ENCODE peak calls at places on chromosomes 13 and 19, in eight cellular contexts. P is SK-N-SH, G is HCT116, D is K562, H is GM23338, I is GM12878, R is Panc1, C is HepG2. S is an unnamed sample.

GRCh38 chr13:66559093-66559492 is 671.0 kb downstream of the PCDH9 start:
- DNase-seq in C (no peak), P (no peak), D (no peak), G (no peak), H (no peak), R (no peak), I (no peak), S (no peak)

GRCh38 chr19:57171551-57172081 is 4.3 kb upstream of the DUXA start:
- DNase-seq in H (peak; percentile 72), C (peak; percentile 20), P (peak; percentile 95), G (no peak), I (no peak), R (no peak), D (no peak), S (peak; percentile 38)

GRCh38 chr13:31328549-31329229 is 128.9 kb downstream of the B3GLCT start:
- DNase-seq in G (no peak), I (no peak), D (no peak), R (no peak), P (no peak), H (no peak), C (no peak), S (no peak)

GRCh38 chr13:35157143-35157755 is 215.2 kb downstream of the NBEA start:
- DNase-seq in H (peak; percentile 71), I (peak; percentile 33), C (peak; percentile 31), G (peak; percentile 38), D (no peak), R (no peak), P (peak; percentile 43), S (peak; percentile 2)

GRCh38 chr13:73810647-73811046 is 323.6 kb downstream of the KLF12 start:
- DNase-seq in P (no peak), H (no peak), G (no peak), C (no peak), D (no peak), R (no peak), I (no peak), S (no peak)

GRCh38 chr19:15330801-15331418 is 1.4 kb downstream of the BRD4 start:
- DNase-seq in H (peak; percentile 63), I (no peak), R (peak; percentile 12), P (peak; percentile 42), G (no peak), D (no peak), C (no peak), S (no peak)

GRCh38 chr13:96952592-96952991 is 41.7 kb downstream of the OXGR1 start:
- DNase-seq in D (no peak), G (no peak), C (no peak), R (no peak), P (no peak), I (no peak), H (no peak), S (no peak)

GRCh38 chr19:6963937-6964336 is 57.3 kb downstream of the MBD3L2B start:
- DNase-seq in P (no peak), D (peak; percentile 25), R (no peak), H (peak; percentile 4), G (peak; percentile 7), C (no peak), I (no peak), S (peak; percentile 25)

GRCh38 chr13:93364166-93364565 is 137.6 kb downstream of the GPC6 start:
- DNase-seq in D (peak; percentile 23), R (no peak), G (no peak), C (no peak), I (no peak), P (no peak), H (no peak), S (no peak)

GRCh38 chr13:98992355-98992754 is 14.5 kb upstream of the DOCK9 start:
- DNase-seq in I (no peak), C (no peak), H (no peak), G (no peak), P (no peak), R (no peak), D (no peak), S (no peak)

GRCh38 chr19:10505583-10506229 is 2.5 kb upstream of the KEAP1 start:
- DNase-seq in C (peak; percentile 60), R (no peak), D (peak; percentile 65), P (peak; percentile 73), H (peak; percentile 94), I (no peak), G (peak; percentile 60), S (peak; percentile 83)

GRCh38 chr19:17842663-17843313 is 5.0 kb downstream of the JAK3 start:
- DNase-seq in D (no peak), P (no peak), G (no peak), R (no peak), C (no peak), I (no peak), H (no peak), S (no peak)

GRCh38 chr13:114151565-114152284 is 19.3 kb upstream of the RASA3 start:
- DNase-seq in H (no peak), C (no peak), I (no peak), D (peak; percentile 30), G (peak; percentile 53), R (no peak), P (no peak), S (peak; percentile 90)

GRCh38 chr13:99740261-99740979 is 231.1 kb downstream of the ZIC5 start:
- DNase-seq in H (no peak), P (peak; percentile 25), I (no peak), R (no peak), G (no peak), C (no peak), D (no peak), S (no peak)

GRCh38 chr13:67230774-67231480 is 791 bp upstream of the PCDH9 start:
- DNase-seq in I (no peak), R (no peak), G (no peak), D (peak; percentile 8), H (peak; percentile 72), P (peak; percentile 69), C (peak; percentile 9), S (no peak)

GRCh38 chr13:27966641-27967202 is 2.4 kb downstream of the CDX2 start:
- DNase-seq in D (no peak), H (peak; percentile 82), P (peak; percentile 44), C (no peak), R (no peak), G (no peak), I (no peak), S (no peak)

DNA sequence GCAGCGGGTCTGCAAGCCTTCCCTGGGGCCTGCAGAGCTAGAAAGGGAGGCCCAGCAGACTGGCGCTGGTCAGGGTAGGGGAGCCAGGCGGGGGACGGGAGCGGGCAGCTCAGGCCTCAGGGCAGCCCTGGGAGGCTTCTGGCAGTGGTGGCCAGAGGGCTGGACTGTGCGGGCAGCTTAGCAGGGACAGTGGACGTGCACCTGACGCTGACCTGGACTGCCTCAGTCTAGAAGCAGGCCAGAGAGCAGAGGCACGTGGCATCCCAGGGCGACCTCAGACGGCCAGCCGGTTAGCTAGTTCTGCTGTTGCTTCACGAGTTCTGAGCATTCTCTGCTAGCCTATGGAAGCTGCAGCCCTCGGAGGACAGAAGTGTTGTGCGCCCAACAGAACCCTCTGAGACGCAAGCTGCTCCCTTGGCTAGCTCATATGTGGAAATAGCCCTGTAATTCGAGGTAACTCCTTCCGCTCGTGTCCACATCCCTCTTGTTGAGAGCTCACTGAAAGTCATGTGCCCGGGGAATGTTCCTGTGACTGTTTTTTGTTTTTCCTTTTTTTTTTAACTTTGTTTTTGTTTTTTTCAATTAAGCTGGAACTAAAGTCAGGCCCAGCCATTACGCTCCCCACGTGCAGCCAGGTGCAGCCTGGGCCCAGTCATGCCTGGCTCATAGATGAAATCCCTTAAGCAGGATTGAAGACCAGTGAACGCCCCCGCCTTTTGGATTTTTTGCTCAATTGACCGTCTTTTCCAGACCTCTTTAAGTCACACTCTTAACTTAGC is 1.9 kb upstream of the FAM174C start:
- DNase-seq in R (no peak), G (no peak), P (no peak), C (no peak), I (no peak), H (no peak), D (no peak), S (peak; percentile 75)
- TF ChIP-seq POLR2AphosphoS5 in R (peak; percentile 35), G (no peak), P (peak; percentile 1), C (peak; percentile 21), I (peak; percentile 75), H (peak; percentile 52), D (no peak), S (peak; percentile 84)

DNA sequence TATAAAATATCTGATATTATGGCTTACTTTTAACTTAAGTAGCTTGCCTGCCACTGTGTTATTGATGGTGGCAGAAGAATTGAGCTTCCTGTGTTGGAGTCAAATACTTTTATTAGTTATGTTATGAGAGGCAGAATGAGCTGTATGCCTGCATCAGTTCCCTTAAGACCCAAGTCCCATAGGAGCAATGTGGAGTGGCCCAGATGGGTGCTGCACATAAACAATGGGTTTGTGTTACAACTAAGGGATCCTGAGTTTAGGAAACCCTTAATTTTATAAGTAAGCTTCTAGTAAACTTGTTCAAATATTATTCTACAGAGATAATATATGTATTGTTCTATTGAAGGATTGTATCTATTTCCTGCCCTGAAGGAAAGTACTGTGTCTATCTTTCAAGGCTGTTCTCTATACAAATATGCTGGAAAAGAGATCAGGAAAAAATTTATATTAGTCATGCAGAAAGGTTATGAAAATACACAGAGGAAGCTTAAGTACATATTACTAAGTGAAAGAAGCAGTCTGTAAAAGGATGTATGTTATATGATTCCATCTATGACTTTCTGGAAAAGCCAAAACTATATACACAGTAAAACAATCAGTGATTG is 2018.0 kb upstream of the PCDH20 start:
- DNase-seq in P (no peak), R (peak; percentile 8), C (no peak), G (no peak), I (no peak), D (no peak), H (no peak), S (no peak)
- TF ChIP-seq REST in P (no peak), R (no peak), C (no peak), G (no peak), I (no peak), D (no peak), H (no peak), S (no peak)

GRCh38 chr19:49812997-49813861 is at the start of gene FUZ:
- DNase-seq in I (peak; percentile 90), C (no peak), D (peak; percentile 89), P (peak; percentile 91), R (peak; percentile 91), H (peak; percentile 99), G (peak; percentile 98), S (peak; percentile 99)
- TF ChIP-seq POLR2AphosphoS5 in I (no peak), C (no peak), D (no peak), P (peak; percentile 29), R (no peak), H (peak; percentile 79), G (peak; percentile 45), S (peak; percentile 35)

DNA sequence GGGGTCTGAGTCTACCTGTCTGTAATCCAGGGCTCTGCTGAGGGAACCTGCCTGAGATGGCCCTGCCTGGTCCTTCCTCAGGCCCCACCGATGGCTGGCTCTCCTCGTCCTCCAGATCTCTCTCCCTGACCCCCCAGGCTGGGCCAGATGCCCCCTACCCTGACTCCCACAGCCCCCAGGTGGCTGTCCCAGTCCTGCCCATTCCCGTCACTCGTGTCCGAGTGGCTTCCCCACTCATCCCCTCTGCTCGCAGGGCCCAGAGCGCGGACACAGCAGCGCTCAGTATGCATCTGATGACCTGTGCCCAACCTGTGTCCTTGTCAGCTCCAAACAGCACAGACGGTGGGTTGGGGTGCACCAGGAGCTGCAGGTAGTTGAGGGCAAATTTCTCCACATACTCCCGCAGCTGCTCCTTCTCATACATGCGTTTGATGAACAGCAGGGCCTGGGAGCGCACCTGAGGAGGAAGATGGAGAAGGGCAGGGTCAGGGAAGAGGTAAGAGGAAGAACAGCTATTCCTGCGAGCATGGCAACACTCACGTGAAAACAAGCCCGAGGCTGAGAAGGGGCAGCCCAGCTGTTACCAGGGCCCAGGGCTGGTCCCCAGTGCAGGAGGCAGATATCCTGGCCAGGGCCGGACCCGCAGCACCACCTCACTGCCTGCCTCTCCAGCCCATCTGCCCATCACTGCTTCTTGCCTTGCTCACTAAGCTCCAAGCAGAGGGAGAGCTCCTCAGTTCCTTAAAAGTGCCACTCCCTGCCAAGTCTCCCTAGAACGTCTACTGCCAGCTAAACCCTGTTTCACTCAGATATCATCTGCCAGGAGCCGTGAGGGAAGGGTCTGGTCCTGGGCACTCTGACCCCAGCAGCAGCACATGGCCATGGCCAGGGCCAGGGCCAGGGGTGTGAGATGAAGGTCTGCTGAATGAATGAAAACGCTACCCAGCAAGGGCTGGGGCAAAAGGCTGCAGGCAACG is 11.1 kb upstream of the RSPH6A start:
- DNase-seq in C (no peak), I (no peak), D (no peak), G (no peak), R (no peak), H (no peak), P (peak; percentile 70), S (no peak)
- TF ChIP-seq REST in C (no peak), I (no peak), D (no peak), G (no peak), R (no peak), H (no peak), P (no peak), S (no peak)